ENCODE peak calls at places on chromosomes 3 and 15, in ten cellular contexts. M is RWPE1; W is NCI-H2081; K is NCI-H345; X is stimulated activated CD8-positive, alpha-beta memory T cell treated with anti-CD3 and anti-CD28 coated beads, Interleukin-15, amount 100 ng/mL, for 1 hour; F is brain microvascular endothelial cell; A is naive thymus-derived CD8-positive, alpha-beta T cell; Y is left ventricle myocardium inferior; G is left ventricle myocardium superior; P is dorsolateral prefrontal cortex. S is an unnamed sample.

GRCh38 chr3:97835761-97836160 is 13.9 kb downstream of the CRYBG3 start:
- DNase-seq in Y (no peak), K (no peak), F (peak; percentile 63), M (no peak), G (no peak), P (no peak), A (no peak), X (no peak), W (peak; percentile 73), S (no peak)

GRCh38 chr3:115254492-115255196 is 107.6 kb upstream of the ZBTB20 start:
- DNase-seq in A (no peak), K (no peak), P (no peak), X (no peak), Y (peak; percentile 23), F (no peak), G (peak; percentile 33), W (no peak), M (no peak), S (no peak)

GRCh38 chr3:143443851-143444331 is 324.3 kb downstream of the CHST2 start:
- DNase-seq in M (peak; percentile 97), F (peak; percentile 99), K (no peak), W (no peak), A (no peak), P (no peak), G (no peak), Y (no peak), X (no peak), S (peak; percentile 83)

GRCh38 chr15:45326280-45326679 is 52.1 kb downstream of the GATM start:
- DNase-seq in G (no peak), Y (no peak), A (no peak), F (no peak), W (no peak), M (no peak), K (no peak), X (no peak), P (no peak), S (no peak)

GRCh38 chr3:120180731-120181412 is 86.6 kb upstream of the GSK3B start:
- DNase-seq in M (no peak), Y (no peak), W (no peak), K (no peak), G (no peak), P (no peak), F (no peak), X (no peak), A (no peak), S (no peak)

GRCh38 chr3:53101956-53102355 is 28.3 kb downstream of the RFT1 start:
- DNase-seq in Y (no peak), F (no peak), G (no peak), K (no peak), W (no peak), A (no peak), P (no peak), X (no peak), M (no peak), S (no peak)

GRCh38 chr3:141920701-141921100 is 44.3 kb downstream of the ATP1B3 start:
- DNase-seq in G (no peak), W (no peak), A (no peak), X (no peak), P (no peak), Y (no peak), F (no peak), K (no peak), M (no peak), S (no peak)

GRCh38 chr3:64685800-64686445 is 1.9 kb downstream of the ADAMTS9 start:
- DNase-seq in K (peak; percentile 46), X (no peak), Y (peak; percentile 93), P (peak; percentile 81), A (no peak), F (peak; percentile 93), M (peak; percentile 48), W (peak; percentile 31), G (peak; percentile 94), S (peak; percentile 90)

GRCh38 chr3:193240850-193241706 is at the start of gene PLAAT1:
- DNase-seq in M (peak; percentile 87), F (no peak), P (peak; percentile 56), W (peak; percentile 97), A (no peak), Y (peak; percentile 71), K (peak; percentile 92), X (no peak), G (peak; percentile 87), S (peak; percentile 58)

GRCh38 chr3:72186485-72186864 is 401.5 kb upstream of the PROK2 start:
- DNase-seq in W (no peak), P (no peak), M (peak; percentile 8), F (peak; percentile 25), G (no peak), X (no peak), K (no peak), Y (no peak), A (no peak), S (no peak)

GRCh38 chr3:127568604-127569003 is 21.9 kb downstream of the TPRA1 start:
- DNase-seq in A (no peak), W (peak; percentile 31), G (no peak), F (no peak), K (peak; percentile 30), P (no peak), Y (no peak), M (no peak), X (no peak), S (no peak)

GRCh38 chr3:61864886-61865285 is 303.5 kb downstream of the PTPRG start:
- DNase-seq in K (no peak), M (no peak), A (no peak), P (no peak), G (no peak), F (no peak), W (no peak), X (no peak), Y (no peak), S (no peak)

S was measured in SJSA1.